ENCODE peak calls at places on chromosomes 6 and 20, in five cellular contexts. One of them, this sample, is unnamed. For H4K20me1 and H3K36me3, the result is how much of the 10 kb centered on the place peaks cover.

GRCh38 chr6:80217799-80218198 is 111.3 kb downstream of the BCKDHB start:
- DNase-seq in GM23338: no peak
- DNase-seq in OCI-LY7: no peak
- DNase-seq in IMR-90: no peak
- DNase-seq in osteoblast: peak
- DNase-seq in this sample: no peak

GRCh38 chr6:46581459-46582177 is 71.0 kb downstream of the CYP39A1 start:
- DNase-seq in GM23338: no peak
- DNase-seq in OCI-LY7: no peak
- DNase-seq in IMR-90: no peak
- DNase-seq in osteoblast: no peak
- DNase-seq in this sample: no peak

GRCh38 chr6:37051138-37052026 is 45.9 kb downstream of the FGD2 start:
- DNase-seq in GM23338: peak
- DNase-seq in OCI-LY7: peak
- DNase-seq in IMR-90: peak
- DNase-seq in osteoblast: peak
- DNase-seq in this sample: peak

GRCh38 chr6:134374486-134374885 is 56.6 kb upstream of the SGK1 start:
- DNase-seq in GM23338: no peak
- DNase-seq in OCI-LY7: no peak
- DNase-seq in IMR-90: peak
- DNase-seq in osteoblast: no peak
- DNase-seq in this sample: peak

GRCh38 chr6:53481328-53481727 is 63.6 kb downstream of the GCLC start:
- DNase-seq in GM23338: no peak
- DNase-seq in OCI-LY7: no peak
- DNase-seq in IMR-90: no peak
- DNase-seq in osteoblast: no peak
- DNase-seq in this sample: no peak

GRCh38 chr20:25178563-25179438 is 16.7 kb upstream of the ENTPD6 start:
- DNase-seq in GM23338: peak
- DNase-seq in OCI-LY7: peak
- DNase-seq in IMR-90: peak
- DNase-seq in osteoblast: peak
- DNase-seq in this sample: peak

GRCh38 chr6:42694586-42694985 is 27.8 kb downstream of the PRPH2 start:
- DNase-seq in GM23338: no peak
- DNase-seq in OCI-LY7: no peak
- DNase-seq in IMR-90: peak
- DNase-seq in osteoblast: peak
- DNase-seq in this sample: no peak

GRCh38 chr6:134235937-134236751 is 81.8 kb downstream of the SGK1 start:
- DNase-seq in GM23338: no peak
- DNase-seq in OCI-LY7: no peak
- DNase-seq in IMR-90: peak
- DNase-seq in osteoblast: peak
- DNase-seq in this sample: peak

GRCh38 chr6:69802995-69803394 is 6.2 kb upstream of the LMBRD1 start:
- DNase-seq in GM23338: peak
- DNase-seq in OCI-LY7: no peak
- DNase-seq in IMR-90: no peak
- DNase-seq in osteoblast: no peak
- DNase-seq in this sample: no peak

GRCh38 chr6:2916354-2916925 is 13.3 kb upstream of the SERPINB9 start:
- DNase-seq in GM23338: no peak
- DNase-seq in OCI-LY7: no peak
- DNase-seq in IMR-90: no peak
- DNase-seq in osteoblast: no peak
- DNase-seq in this sample: no peak

GRCh38 chr6:169500688-169501087 is 201.1 kb downstream of the WDR27 start:
- DNase-seq in GM23338: no peak
- DNase-seq in OCI-LY7: no peak
- DNase-seq in IMR-90: no peak
- DNase-seq in osteoblast: peak
- DNase-seq in this sample: no peak

GRCh38 chr6:169501128-169501527 is 200.7 kb downstream of the WDR27 start:
- DNase-seq in GM23338: no peak
- DNase-seq in OCI-LY7: no peak
- DNase-seq in IMR-90: no peak
- DNase-seq in osteoblast: peak
- DNase-seq in this sample: no peak

GRCh38 chr6:169501777-169502313 is 200.0 kb downstream of the WDR27 start:
- DNase-seq in GM23338: no peak
- DNase-seq in OCI-LY7: no peak
- DNase-seq in IMR-90: no peak
- DNase-seq in osteoblast: peak
- DNase-seq in this sample: no peak

GRCh38 chr6:169502445-169502844 is 199.4 kb downstream of the WDR27 start:
- DNase-seq in GM23338: no peak
- DNase-seq in OCI-LY7: no peak
- DNase-seq in IMR-90: no peak
- DNase-seq in osteoblast: peak
- DNase-seq in this sample: no peak

GRCh38 chr6:169503556-169503955 is 198.3 kb downstream of the WDR27 start:
- DNase-seq in GM23338: no peak
- DNase-seq in OCI-LY7: no peak
- DNase-seq in IMR-90: no peak
- DNase-seq in osteoblast: peak
- DNase-seq in this sample: no peak
- H2AFZ ChIP-seq in GM23338: no peak
- H2AFZ ChIP-seq in OCI-LY7: no peak
- H2AFZ ChIP-seq in IMR-90: no peak
- H2AFZ ChIP-seq in osteoblast: peak
- H2AFZ ChIP-seq in this sample: no peak

GRCh38 chr20:55159230-55159629 is 683.8 kb downstream of the DOK5 start:
- DNase-seq in GM23338: no peak
- DNase-seq in OCI-LY7: no peak
- DNase-seq in IMR-90: no peak
- DNase-seq in osteoblast: no peak
- DNase-seq in this sample: no peak
- H4K20me1 ChIP-seq in GM23338: under half
- H4K20me1 ChIP-seq in OCI-LY7: under half
- H4K20me1 ChIP-seq in IMR-90: under half
- H4K20me1 ChIP-seq in osteoblast: under half
- H4K20me1 ChIP-seq in this sample: under half

GRCh38 chr6:119799633-119800032 is 450.1 kb upstream of the MAN1A1 start:
- DNase-seq in GM23338: no peak
- DNase-seq in OCI-LY7: no peak
- DNase-seq in IMR-90: no peak
- DNase-seq in osteoblast: no peak
- DNase-seq in this sample: no peak
- H3K36me3 ChIP-seq in GM23338: under half
- H3K36me3 ChIP-seq in OCI-LY7: under half
- H3K36me3 ChIP-seq in IMR-90: under half
- H3K36me3 ChIP-seq in osteoblast: under half
- H3K36me3 ChIP-seq in this sample: under half

GRCh38 chr6:139547082-139547776 is 172.8 kb upstream of the CITED2 start:
- DNase-seq in GM23338: no peak
- DNase-seq in OCI-LY7: no peak
- DNase-seq in IMR-90: no peak
- DNase-seq in osteoblast: peak
- DNase-seq in this sample: no peak

GRCh38 chr6:139546117-139546495 is 171.7 kb upstream of the CITED2 start:
- DNase-seq in GM23338: no peak
- DNase-seq in OCI-LY7: no peak
- DNase-seq in IMR-90: no peak
- DNase-seq in osteoblast: no peak
- DNase-seq in this sample: no peak

GRCh38 chr6:139545474-139546116 is 171.1 kb upstream of the CITED2 start:
- DNase-seq in GM23338: no peak
- DNase-seq in OCI-LY7: no peak
- DNase-seq in IMR-90: no peak
- DNase-seq in osteoblast: no peak
- DNase-seq in this sample: no peak

GRCh38 chr6:139542351-139542750 is 167.9 kb upstream of the CITED2 start:
- DNase-seq in GM23338: no peak
- DNase-seq in OCI-LY7: no peak
- DNase-seq in IMR-90: no peak
- DNase-seq in osteoblast: no peak
- DNase-seq in this sample: no peak

GRCh38 chr6:139544699-139545052 is 170.2 kb upstream of the CITED2 start:
- DNase-seq in GM23338: no peak
- DNase-seq in OCI-LY7: no peak
- DNase-seq in IMR-90: no peak
- DNase-seq in osteoblast: no peak
- DNase-seq in this sample: no peak
- H2AFZ ChIP-seq in GM23338: peak
- H2AFZ ChIP-seq in OCI-LY7: no peak
- H2AFZ ChIP-seq in IMR-90: peak
- H2AFZ ChIP-seq in osteoblast: peak
- H2AFZ ChIP-seq in this sample: no peak

GRCh38 chr6:120994573-120994967 is 339.7 kb downstream of the TBC1D32 start:
- DNase-seq in GM23338: no peak
- DNase-seq in OCI-LY7: no peak
- DNase-seq in IMR-90: no peak
- DNase-seq in osteoblast: no peak
- DNase-seq in this sample: no peak

GRCh38 chr6:120993929-120994572 is 340.2 kb downstream of the TBC1D32 start:
- DNase-seq in GM23338: no peak
- DNase-seq in OCI-LY7: no peak
- DNase-seq in IMR-90: no peak
- DNase-seq in osteoblast: no peak
- DNase-seq in this sample: no peak

GRCh38 chr6:120996340-120996739 is 337.9 kb downstream of the TBC1D32 start:
- DNase-seq in GM23338: no peak
- DNase-seq in OCI-LY7: no peak
- DNase-seq in IMR-90: no peak
- DNase-seq in osteoblast: no peak
- DNase-seq in this sample: no peak

GRCh38 chr6:120990866-120991265 is 343.4 kb downstream of the TBC1D32 start:
- DNase-seq in GM23338: no peak
- DNase-seq in OCI-LY7: no peak
- DNase-seq in IMR-90: no peak
- DNase-seq in osteoblast: no peak
- DNase-seq in this sample: no peak

DNA sequence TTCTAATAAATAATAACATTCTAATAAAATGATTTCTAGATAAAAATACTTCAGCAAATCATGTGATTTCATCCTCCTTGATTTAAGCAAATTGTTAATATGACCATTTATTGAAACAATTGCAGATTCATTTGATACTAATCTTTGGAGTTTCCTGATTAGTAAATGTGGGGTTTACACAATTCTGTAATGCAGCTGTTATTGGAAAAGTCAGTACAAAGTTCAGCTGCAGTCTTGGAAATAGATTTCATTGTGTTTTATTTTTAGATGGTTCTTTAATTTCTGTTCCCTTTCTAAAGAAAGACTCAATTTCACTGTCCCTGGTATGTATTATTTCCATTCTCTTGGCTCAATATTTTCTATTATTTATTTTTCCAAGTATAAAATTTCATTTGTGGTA is 342.0 kb downstream of the TBC1D32 start:
- DNase-seq in GM23338: no peak
- DNase-seq in OCI-LY7: no peak
- DNase-seq in IMR-90: no peak
- DNase-seq in osteoblast: no peak
- DNase-seq in this sample: no peak
- H4K20me1 ChIP-seq in GM23338: under half
- H4K20me1 ChIP-seq in OCI-LY7: under half
- H4K20me1 ChIP-seq in IMR-90: under half
- H4K20me1 ChIP-seq in osteoblast: under half
- H4K20me1 ChIP-seq in this sample: under half

DNA sequence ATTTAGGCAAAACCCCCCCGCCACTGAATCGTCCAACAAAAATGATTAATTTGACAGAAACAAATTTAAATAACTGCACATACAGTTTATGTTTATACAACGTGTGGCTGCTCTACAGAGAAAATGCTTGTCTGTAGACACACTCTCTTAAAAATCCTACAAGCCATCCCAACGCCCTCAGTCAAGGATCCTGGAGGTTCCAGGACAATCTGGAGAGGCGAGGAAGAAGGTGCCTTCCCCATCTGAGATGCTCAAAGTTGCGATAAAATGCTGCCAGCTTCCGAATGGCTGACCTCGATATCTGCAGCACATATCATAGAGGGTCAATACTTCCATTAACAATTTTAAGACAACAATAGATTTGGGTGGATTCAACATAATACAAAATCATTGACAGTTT is 25.3 kb downstream of the ZNF217 start:
- DNase-seq in GM23338: no peak
- DNase-seq in OCI-LY7: no peak
- DNase-seq in IMR-90: no peak
- DNase-seq in osteoblast: no peak
- DNase-seq in this sample: no peak
- H3K36me3 ChIP-seq in GM23338: under half
- H3K36me3 ChIP-seq in OCI-LY7: half or more
- H3K36me3 ChIP-seq in IMR-90: under half
- H3K36me3 ChIP-seq in osteoblast: half or more
- H3K36me3 ChIP-seq in this sample: under half

GRCh38 chr20:48019940-48020339 is 234.7 kb upstream of the SULF2 start:
- DNase-seq in GM23338: no peak
- DNase-seq in OCI-LY7: no peak
- DNase-seq in IMR-90: no peak
- DNase-seq in osteoblast: no peak
- DNase-seq in this sample: no peak
- H2AFZ ChIP-seq in GM23338: no peak
- H2AFZ ChIP-seq in OCI-LY7: no peak
- H2AFZ ChIP-seq in IMR-90: no peak
- H2AFZ ChIP-seq in osteoblast: no peak
- H2AFZ ChIP-seq in this sample: no peak

DNA sequence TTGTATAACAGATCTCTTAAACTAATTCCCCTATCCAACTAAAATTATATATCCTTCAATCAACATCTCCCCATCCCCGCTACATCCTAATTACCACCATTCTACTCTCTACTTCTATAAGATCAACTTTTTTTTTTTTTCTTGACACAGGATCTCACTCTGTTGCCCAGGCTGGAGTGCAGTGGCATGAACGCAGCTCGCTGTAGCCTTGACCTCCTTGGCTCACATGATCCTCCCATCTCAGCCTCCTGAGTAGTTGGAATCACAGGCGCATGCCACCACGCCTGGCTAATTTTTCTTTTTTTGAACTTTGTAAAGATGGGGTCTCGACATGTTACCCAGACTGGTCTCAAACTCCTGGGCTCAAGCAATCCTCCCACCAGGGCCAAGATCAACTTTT is 5.0 kb downstream of the DNAAF9 start:
- DNase-seq in GM23338: no peak
- DNase-seq in OCI-LY7: no peak
- DNase-seq in IMR-90: no peak
- DNase-seq in osteoblast: no peak
- DNase-seq in this sample: no peak
- H4K20me1 ChIP-seq in GM23338: under half
- H4K20me1 ChIP-seq in OCI-LY7: under half
- H4K20me1 ChIP-seq in IMR-90: half or more
- H4K20me1 ChIP-seq in osteoblast: half or more
- H4K20me1 ChIP-seq in this sample: under half